ENCODE peak calls at places on chromosomes 16 and 17, in six cellular contexts. E is A549, X is IMR-90, T is esophagus muscularis mucosa, C is endothelial cell of umbilical vein, V is heart left ventricle. S is an unnamed sample.

GRCh38 chr16:75695708-75696107 is 5.6 kb downstream of the DUXB start:
- DNase-seq in E (peak), X (no peak), T (no peak), C (no peak), V (no peak), S (peak)

GRCh38 chr16:71746442-71747046 is 22.0 kb upstream of the PHLPP2 start:
- DNase-seq in E (peak), X (peak), T (no peak), C (peak), V (no peak), S (peak)

GRCh38 chr17:40541060-40541872 is 24.0 kb downstream of the CCR7 start:
- DNase-seq in E (no peak), X (no peak), T (no peak), C (no peak), V (no peak), S (no peak)

GRCh38 chr17:69335018-69335417 is 8.1 kb upstream of the ABCA5 start:
- DNase-seq in E (peak), X (peak), T (no peak), C (peak), V (no peak), S (peak)

GRCh38 chr16:84425696-84426095 is 57.4 kb downstream of the ATP2C2 start:
- DNase-seq in E (no peak), X (no peak), T (no peak), C (no peak), V (no peak), S (no peak)

GRCh38 chr17:58991718-58992331 is 114.9 kb downstream of the TRIM37 start:
- DNase-seq in E (no peak), X (peak), T (no peak), C (no peak), V (no peak), S (no peak)

GRCh38 chr17:82235775-82236141 is 6.9 kb downstream of the SLC16A3 start:
- DNase-seq in E (no peak), X (no peak), T (peak), C (no peak), V (no peak), S (no peak)

GRCh38 chr17:70136131-70136530 is 33.2 kb upstream of the KCNJ2 start:
- DNase-seq in E (no peak), X (no peak), T (no peak), C (no peak), V (no peak), S (no peak)

GRCh38 chr16:83305092-83305491 is 502.7 kb upstream of the HSBP1 start:
- DNase-seq in E (no peak), X (peak), T (no peak), C (peak), V (no peak), S (no peak)

GRCh38 chr17:55233840-55234239 is 30.9 kb upstream of the HLF start:
- DNase-seq in E (no peak), X (no peak), T (no peak), C (no peak), V (no peak), S (no peak)

DNA sequence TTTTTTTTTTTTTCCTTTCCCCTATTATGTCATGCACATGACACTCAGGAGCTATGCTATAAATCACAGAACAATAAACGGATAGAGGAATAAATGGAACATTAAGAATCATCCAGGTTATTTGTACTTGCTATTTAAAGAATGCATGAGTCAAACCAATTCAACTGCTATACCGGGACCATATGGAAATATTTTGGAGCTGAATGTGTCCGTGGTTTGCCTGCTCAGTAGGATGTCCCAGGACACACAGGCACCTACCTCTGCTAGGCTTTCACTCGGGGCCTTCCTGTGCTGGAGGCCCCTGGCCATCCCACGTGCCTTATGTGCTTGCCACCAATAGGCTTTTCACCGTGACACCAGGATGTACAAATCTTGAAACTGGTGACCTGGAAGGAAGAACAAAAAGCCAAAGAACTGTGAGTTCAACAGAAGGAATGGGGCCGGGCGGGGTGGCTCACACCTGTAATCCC is 15.3 kb upstream of the SEC14L1 start:
- DNase-seq in E (peak), X (peak), T (no peak), C (peak), V (no peak), S (no peak)
- TF ChIP-seq POLR2A in E (no peak), X (no peak), T (no peak), C (peak), V (peak), S (no peak)

DNA sequence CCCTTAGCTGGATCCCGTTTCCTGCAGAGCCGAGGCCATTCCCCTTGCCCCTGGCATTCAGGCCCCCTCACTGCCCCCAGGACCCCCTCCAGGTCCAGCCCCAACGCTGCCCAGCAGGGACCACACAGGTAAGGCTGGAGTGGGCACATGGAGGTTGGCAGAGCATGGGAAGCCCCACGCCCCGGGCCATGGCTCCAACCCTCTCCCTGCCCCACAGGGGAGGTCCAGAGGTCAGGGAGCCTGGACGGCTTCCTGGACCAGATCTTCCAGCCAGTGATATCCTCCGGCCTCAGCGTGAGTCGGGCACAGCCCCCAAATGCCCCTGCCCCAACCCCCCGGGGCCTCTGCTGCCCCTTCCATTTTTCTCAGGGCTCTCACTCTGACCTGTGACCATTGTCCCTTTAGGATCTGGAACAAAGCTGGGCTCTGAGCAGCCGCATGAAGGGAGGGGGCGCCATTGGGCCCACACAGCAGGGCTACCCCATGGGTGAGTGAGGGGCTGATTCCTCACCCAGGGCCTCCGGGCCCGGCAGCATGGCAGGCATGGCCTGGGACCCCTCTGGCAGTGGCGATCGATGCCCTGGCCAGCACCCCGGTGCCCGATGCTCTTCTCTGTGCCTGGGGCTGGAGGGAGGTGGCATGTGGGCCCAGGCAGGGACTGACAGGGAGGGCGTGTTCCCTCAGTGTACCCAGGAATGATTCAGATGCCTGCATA is 18.5 kb upstream of the SMIM5 start:
- DNase-seq in E (no peak), X (no peak), T (no peak), C (no peak), V (no peak), S (no peak)
- TF ChIP-seq POLR2A in E (no peak), X (no peak), T (no peak), C (no peak), V (no peak), S (no peak)

DNA sequence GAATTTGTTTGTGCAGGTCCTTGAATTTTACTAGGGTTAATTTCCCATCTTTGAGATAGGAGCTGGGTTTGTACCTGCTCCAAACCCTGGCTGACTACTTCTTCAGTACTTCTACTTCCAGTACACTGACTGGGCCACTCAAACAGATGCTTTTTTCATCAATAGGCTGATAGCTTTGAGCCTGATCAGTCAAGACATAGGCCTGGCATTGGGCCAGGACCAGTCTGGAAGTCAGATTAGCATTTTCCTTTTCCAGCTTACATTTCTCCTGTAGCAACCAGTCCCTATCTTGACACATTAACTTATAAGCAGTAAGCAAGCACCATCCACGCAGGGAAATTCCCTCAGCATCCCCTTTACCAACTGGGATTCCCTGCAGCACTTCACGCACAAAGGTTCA is 7.5 kb upstream of the TMEM101 start:
- DNase-seq in E (no peak), X (no peak), T (no peak), C (no peak), V (no peak), S (peak)
- TF ChIP-seq POLR2A in E (no peak), X (no peak), T (no peak), C (no peak), V (no peak), S (no peak)

DNA sequence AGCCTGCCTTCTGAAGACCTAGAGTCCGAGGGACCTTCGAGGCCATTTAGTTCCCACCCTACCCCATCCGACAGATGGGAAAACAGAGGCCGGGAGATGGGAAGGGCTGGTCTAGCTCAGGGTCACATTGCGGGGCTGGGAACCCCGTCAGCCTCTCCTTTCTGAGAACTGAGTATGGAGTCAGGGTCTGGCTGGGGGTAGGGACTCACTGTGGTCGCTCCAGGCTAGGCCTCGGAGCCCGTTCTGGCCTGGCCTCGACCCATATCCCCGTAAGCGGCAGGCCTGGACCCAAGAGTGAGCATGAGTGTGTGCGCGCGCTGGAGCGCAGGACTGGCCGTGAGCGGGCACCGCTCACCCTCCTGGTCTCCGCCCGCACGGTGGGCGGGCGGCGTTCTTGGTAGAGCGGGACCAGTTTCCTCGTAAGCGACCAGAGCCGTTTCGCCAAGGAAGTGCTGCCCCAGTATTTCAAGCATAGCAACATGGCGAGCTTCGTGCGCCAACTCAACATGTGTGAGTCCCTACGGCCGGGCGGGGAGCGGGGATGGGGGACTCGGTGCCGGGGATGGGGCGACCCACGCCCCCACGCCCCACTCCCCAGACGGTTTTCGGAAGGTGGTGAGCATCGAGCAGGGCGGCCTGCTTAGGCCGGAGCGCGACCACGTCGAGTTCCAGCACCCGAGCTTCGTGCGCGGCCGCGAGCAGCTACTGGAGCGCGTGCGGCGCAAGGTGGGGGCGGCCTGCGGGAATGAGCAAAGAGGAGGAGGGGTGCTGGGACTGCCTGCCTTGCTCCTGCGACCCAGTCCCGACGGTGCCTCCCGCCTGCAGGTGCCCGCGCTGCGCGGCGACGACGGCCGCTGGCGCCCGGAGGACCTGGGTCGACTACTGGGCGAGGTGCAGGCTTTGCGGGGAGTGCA is 833 bp downstream of the HSF4 start:
- DNase-seq in E (no peak), X (no peak), T (no peak), C (no peak), V (no peak), S (no peak)
- TF ChIP-seq POLR2A in E (no peak), X (no peak), T (no peak), C (no peak), V (no peak), S (no peak)

DNA sequence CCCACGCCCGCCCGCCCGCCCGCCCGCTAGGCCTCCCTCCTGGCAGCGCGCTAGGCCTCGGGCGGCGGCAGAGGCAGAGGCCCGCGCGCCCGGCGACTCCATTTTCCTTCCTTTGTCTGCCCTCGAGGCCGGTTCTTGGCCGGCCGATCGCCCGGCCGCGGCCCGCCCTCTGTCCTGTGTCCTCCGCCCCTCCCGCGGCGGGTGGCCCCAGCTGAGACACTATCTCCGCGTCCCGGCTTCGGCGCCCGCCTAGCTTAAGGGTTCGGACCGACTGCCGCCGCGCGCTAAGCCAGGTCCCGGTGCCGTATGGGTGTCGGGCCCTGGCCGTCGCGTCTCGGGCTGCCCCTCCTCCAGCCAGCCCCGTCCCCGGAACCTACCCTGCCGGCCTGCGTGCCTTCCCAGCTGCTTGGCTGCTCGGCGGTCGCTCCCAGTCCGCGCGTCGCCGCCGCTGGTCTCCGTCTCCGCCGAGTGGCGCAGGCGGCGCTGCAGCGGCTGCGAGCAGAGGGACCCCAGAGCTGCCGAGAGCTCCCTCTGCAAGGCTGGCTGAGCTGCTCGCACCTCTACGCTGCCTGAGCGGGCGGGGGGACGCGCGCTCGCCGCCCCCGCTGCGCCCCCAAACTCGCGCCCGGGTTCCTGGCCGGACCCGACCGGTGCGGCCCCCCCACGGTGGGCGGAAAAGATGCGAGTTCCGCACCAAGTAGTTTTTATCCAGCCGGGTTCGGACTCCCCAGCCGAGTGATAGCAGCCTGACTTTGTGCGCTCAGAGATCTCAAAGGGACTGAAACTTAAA is 787 bp downstream of the CTCF start:
- DNase-seq in E (no peak), X (peak), T (no peak), C (peak), V (peak), S (peak)
- TF ChIP-seq POLR2A in E (peak), X (peak), T (no peak), C (peak), V (no peak), S (peak)

DNA sequence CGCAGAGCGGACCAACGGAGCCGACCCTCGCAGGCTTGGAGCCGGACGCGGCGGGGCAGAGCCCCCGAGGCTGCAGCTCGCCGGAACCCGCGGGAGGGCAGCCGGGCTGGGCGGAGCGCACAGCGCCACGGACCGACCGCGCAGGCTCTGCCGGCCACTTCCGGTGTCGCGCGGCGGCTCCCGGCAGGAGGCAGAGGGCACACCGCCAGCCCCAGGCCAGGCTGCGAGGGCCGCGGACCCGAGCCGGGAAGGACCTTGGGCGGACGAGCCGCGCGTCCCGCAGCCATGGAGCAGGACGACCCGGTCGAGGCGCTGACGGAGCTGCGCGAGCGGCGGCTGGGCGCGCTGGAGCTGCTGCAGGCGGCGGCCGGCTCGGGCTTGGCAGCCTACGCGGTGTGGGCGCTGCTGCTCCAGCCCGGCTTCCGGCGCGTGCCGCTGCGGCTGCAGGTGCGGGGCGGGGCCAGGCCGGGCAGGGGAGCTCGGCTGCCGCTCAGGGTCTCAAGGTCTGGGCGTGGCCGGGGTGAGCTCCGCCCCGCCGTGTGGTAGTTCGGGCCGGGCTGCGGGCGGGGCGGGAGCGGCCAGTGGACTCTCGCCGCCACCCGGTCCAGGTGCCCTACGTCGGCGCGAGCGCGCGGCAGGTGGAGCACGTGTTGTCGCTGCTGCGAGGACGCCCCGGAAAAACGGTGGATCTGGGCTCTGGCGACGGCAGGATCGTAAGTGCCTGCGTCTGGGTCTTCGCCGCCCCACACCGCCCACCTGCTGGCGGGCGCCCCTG is at the start of gene ANTKMT:
- DNase-seq in E (peak), X (peak), T (no peak), C (peak), V (peak), S (peak)
- TF ChIP-seq POLR2A in E (peak), X (peak), T (peak), C (peak), V (peak), S (peak)

GRCh38 chr16:69339289-69340094 is at the start of the genes COG8 and NIP7:
- DNase-seq in E (peak), X (peak), T (peak), C (peak), V (peak), S (peak)
- TF ChIP-seq POLR2A in E (peak), X (peak), T (no peak), C (peak), V (peak), S (peak)

GRCh38 chr16:11327277-11328171 is 17.7 kb upstream of the RMI2 start:
- DNase-seq in E (no peak), X (no peak), T (no peak), C (no peak), V (no peak), S (no peak)
- TF ChIP-seq POLR2A in E (no peak), X (no peak), T (no peak), C (no peak), V (no peak), S (no peak)

S was measured in erythroblast.